ENCODE peak calls at places on chromosomes 2 and 18, in four cellular contexts. R is cardiac muscle cell, O is fibroblast of lung, S is left ventricle myocardium inferior. J is an unnamed sample. For H3K4me1, the result is how much of the 10 kb centered on the place peaks cover.

GRCh38 chr2:121360566-121361300 is 75.7 kb upstream of the TFCP2L1 start:
- DNase-seq in S (peak), O (peak), R (peak), J (peak)

GRCh38 chr18:43893001-43893637 is 615.8 kb upstream of the SYT4 start:
- DNase-seq in O (peak), S (no peak), R (peak), J (no peak)

GRCh38 chr2:239289545-239289944 is 111.3 kb downstream of the HDAC4 start:
- DNase-seq in O (no peak), S (no peak), R (no peak), J (no peak)

GRCh38 chr2:162475661-162476060 is 131.7 kb downstream of the GCA start:
- DNase-seq in R (no peak), S (no peak), O (no peak), J (no peak)

GRCh38 chr2:37711308-37711731 is 39.9 kb upstream of the CDC42EP3 start:
- DNase-seq in O (peak), R (peak), S (no peak), J (no peak)

GRCh38 chr2:20186078-20186854 is 38.7 kb downstream of the SDC1 start:
- DNase-seq in R (no peak), S (no peak), O (no peak), J (no peak)

GRCh38 chr2:215361876-215362561 is 50.2 kb downstream of the ATIC start:
- DNase-seq in S (no peak), O (peak), R (peak), J (no peak)

GRCh38 chr2:183665976-183666375 is 541.7 kb downstream of the NUP35 start:
- DNase-seq in R (no peak), S (no peak), O (peak), J (no peak)

GRCh38 chr2:149538138-149538833 is 49.3 kb downstream of the MMADHC start:
- DNase-seq in S (no peak), R (no peak), O (no peak), J (no peak)

GRCh38 chr2:51553456-51553855 is 521.5 kb upstream of the NRXN1 start:
- DNase-seq in R (no peak), O (no peak), S (no peak), J (no peak)

GRCh38 chr2:41621578-41621977 is 426.2 kb upstream of the PKDCC start:
- DNase-seq in O (no peak), R (no peak), S (no peak), J (no peak)

GRCh38 chr2:9124231-9124651 is 82.4 kb upstream of the ASAP2 start:
- DNase-seq in S (no peak), O (no peak), R (no peak), J (no peak)

GRCh38 chr2:170235860-170236638 is 58.1 kb downstream of the MYO3B start:
- DNase-seq in O (peak), S (no peak), R (peak), J (peak)

GRCh38 chr2:98487806-98488189 is 43.1 kb downstream of the INPP4A start:
- DNase-seq in R (peak), O (peak), S (no peak), J (no peak)

GRCh38 chr2:208552943-208553342 is 146.4 kb downstream of the PTH2R start:
- DNase-seq in R (no peak), O (no peak), S (no peak), J (no peak)

GRCh38 chr2:73730810-73731209 is 6.3 kb downstream of the TPRKB start:
- DNase-seq in R (no peak), S (peak), O (no peak), J (no peak)

GRCh38 chr2:135800513-135801460 is 36.2 kb downstream of the LCT start:
- DNase-seq in S (no peak), R (no peak), O (no peak), J (no peak)

GRCh38 chr2:135797497-135798274 is 39.3 kb downstream of the LCT start:
- DNase-seq in O (peak), S (peak), R (peak), J (peak)

GRCh38 chr2:135799738-135800137 is 37.2 kb downstream of the LCT start:
- DNase-seq in S (no peak), R (no peak), O (no peak), J (no peak)

GRCh38 chr2:135798275-135798705 is 38.7 kb downstream of the LCT start:
- DNase-seq in O (no peak), R (no peak), S (no peak), J (no peak)

GRCh38 chr2:135798762-135799161 is 38.2 kb downstream of the LCT start:
- DNase-seq in O (no peak), S (no peak), R (no peak), J (no peak)
- TF ChIP-seq CTCF in O (peak), S (peak), R (peak), J (no peak)

DNA sequence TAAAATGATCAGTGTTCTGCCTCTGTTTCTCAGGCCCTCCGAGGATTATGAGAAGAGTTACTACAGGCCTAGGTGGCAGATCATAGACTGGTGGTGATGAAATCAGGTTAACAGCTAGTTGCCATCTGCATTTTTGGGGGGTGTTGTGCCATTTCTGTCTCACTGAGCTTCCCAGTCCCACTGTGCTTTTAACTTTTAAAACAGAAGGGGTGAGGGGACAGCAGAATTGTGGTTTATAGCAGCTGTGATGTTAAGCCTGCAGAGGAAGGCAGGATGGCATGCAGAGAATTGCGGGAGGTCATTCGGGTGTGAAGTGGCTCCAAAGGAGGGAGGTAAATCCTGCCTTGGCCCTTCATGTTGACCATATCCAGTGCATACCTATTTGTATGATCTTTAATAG is 5.0 kb downstream of the CAB39 start:
- DNase-seq in O (no peak), R (no peak), S (no peak), J (no peak)
- H3K4me1 ChIP-seq in O (under half), R (under half), S (half or more), J (half or more)

GRCh38 chr2:100160396-100160795 is 18.0 kb upstream of the AFF3 start:
- DNase-seq in R (no peak), O (no peak), S (no peak), J (no peak)
- TF ChIP-seq CTCF in R (no peak), O (no peak), S (no peak), J (no peak)

GRCh38 chr2:95026471-95027368 is 1.2 kb downstream of the MAL start:
- DNase-seq in S (no peak), O (no peak), R (no peak), J (peak)
- H3K4me1 ChIP-seq in S (under half), O (under half), R (under half), J (under half)

DNA sequence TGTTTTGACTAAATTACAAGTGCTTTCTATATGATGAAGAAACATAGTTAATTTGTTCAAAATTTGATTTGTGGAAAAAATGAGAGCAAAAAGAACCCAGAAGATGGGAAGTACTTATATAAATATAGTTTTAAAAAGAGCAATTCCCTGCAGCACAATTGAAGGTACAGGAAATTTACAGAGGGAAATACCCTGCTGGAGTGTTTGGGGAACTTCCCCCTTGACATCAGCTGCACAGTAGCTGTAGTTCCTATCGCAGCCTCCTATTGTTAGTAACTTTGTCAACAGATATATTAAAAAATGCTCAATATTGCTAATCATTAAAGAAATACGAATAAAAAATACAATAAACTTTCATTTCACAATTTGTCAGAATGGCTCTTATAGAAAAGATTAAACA is 1118.8 kb upstream of the ZEB2 start:
- DNase-seq in S (no peak), R (no peak), O (no peak), J (no peak)
- TF ChIP-seq CTCF in S (no peak), R (no peak), O (peak), J (no peak)